ENCODE peak calls at places on chromosomes 11 and 22, in six cellular contexts. A is right lobe of liver, K is body of pancreas, Y is heart left ventricle, V is gastrocnemius medialis, D is IMR-90. R is an unnamed sample.

GRCh38 chr22:40250608-40251007 is 72.9 kb downstream of the TNRC6B start:
- ATAC-seq in A (no peak), K (no peak), Y (no peak), V (no peak), D (no peak), R (no peak)

GRCh38 chr11:47377571-47378010 is 756 bp downstream of the SPI1 start:
- ATAC-seq in A (peak; percentile 5), K (no peak), Y (no peak), V (no peak), D (no peak), R (no peak)

GRCh38 chr22:38228873-38229740 is 27.3 kb downstream of the MAFF start:
- ATAC-seq in A (no peak), K (peak; percentile 38), Y (peak; percentile 34), V (peak; percentile 62), D (peak; percentile 76), R (peak; percentile 78)

GRCh38 chr11:120964857-120965256 is 59.0 kb upstream of the TBCEL start:
- ATAC-seq in A (no peak), K (no peak), Y (no peak), V (no peak), D (peak; percentile 94), R (no peak)

GRCh38 chr11:57458410-57459111 is 1.8 kb upstream of the RTN4RL2 start:
- ATAC-seq in A (peak; percentile 63), K (peak; percentile 47), Y (no peak), V (peak; percentile 42), D (peak; percentile 46), R (peak; percentile 54)

GRCh38 chr11:10640308-10640707 is 53.2 kb downstream of the IRAG1 start:
- ATAC-seq in A (no peak), K (no peak), Y (no peak), V (no peak), D (no peak), R (no peak)

GRCh38 chr11:69992943-69993694 is 85.0 kb upstream of the ANO1 start:
- ATAC-seq in A (peak; percentile 80), K (no peak), Y (no peak), V (no peak), D (no peak), R (no peak)

GRCh38 chr11:85810871-85811611 is at the start of gene SYTL2:
- ATAC-seq in A (peak; percentile 98), K (peak; percentile 98), Y (peak; percentile 91), V (peak; percentile 78), D (peak; percentile 90), R (peak; percentile 96)

GRCh38 chr11:85768473-85769146 is 42.3 kb downstream of the SYTL2 start:
- ATAC-seq in A (no peak), K (no peak), Y (no peak), V (no peak), D (no peak), R (no peak)

GRCh38 chr22:24926428-24926725 is 20.1 kb downstream of the LHFPL7 start:
- ATAC-seq in A (no peak), K (no peak), Y (no peak), V (no peak), D (no peak), R (no peak)

GRCh38 chr22:39097098-39098020 is at the start of gene APOBEC3H:
- ATAC-seq in A (peak; percentile 57), K (peak; percentile 13), Y (no peak), V (no peak), D (peak; percentile 32), R (no peak)

GRCh38 chr11:15968461-15969130 is 387.8 kb downstream of the SOX6 start:
- ATAC-seq in A (no peak), K (no peak), Y (peak; percentile 39), V (peak; percentile 74), D (peak; percentile 10), R (no peak)

GRCh38 chr11:44779736-44780520 is 53.2 kb downstream of the TSPAN18 start:
- ATAC-seq in A (no peak), K (no peak), Y (no peak), V (no peak), D (no peak), R (no peak)

GRCh38 chr11:102115557-102115956 is 5.3 kb downstream of the YAP1 start:
- ATAC-seq in A (peak; percentile 63), K (peak; percentile 39), Y (no peak), V (no peak), D (no peak), R (no peak)

GRCh38 chr11:44680982-44681597 is 45.7 kb upstream of the TSPAN18 start:
- ATAC-seq in A (peak; percentile 26), K (no peak), Y (no peak), V (no peak), D (no peak), R (no peak)

GRCh38 chr11:13338437-13339069 is 61.0 kb downstream of the BMAL1 start:
- ATAC-seq in A (peak; percentile 15), K (no peak), Y (no peak), V (no peak), D (peak; percentile 62), R (peak; percentile 61)
- H3K4me1 ChIP-seq in A (no peaks in the 10 kb centered on the region), K (peaks cover 42% of the 10 kb centered on the region), Y (peaks cover 14% of the 10 kb centered on the region), V (peaks cover 68% of the 10 kb centered on the region), D (peaks cover 27% of the 10 kb centered on the region), R (peaks cover 19% of the 10 kb centered on the region)

DNA sequence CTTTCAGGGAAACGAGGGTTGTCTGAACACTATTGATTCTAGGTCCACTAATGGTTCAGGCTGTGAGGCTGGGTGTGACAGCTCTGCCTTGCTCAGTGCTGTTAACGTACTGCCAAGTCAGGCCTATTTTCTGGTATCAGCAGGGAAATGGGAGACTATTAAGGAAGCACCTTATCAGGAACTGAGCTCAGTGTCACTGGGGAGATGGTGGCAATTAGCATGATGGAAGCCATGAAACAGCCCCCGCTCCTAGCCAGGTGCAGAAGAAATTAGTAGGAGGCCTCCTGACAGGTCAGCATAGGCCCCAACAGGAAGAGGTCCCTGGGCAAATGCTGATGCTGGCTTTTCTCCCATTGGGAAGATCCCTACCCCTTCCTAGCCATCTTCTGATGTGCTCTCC is 42.6 kb upstream of the LMO2 start:
- ATAC-seq in A (peak; percentile 46), K (no peak), Y (no peak), V (no peak), D (no peak), R (no peak)
- H3K27ac ChIP-seq in A (no peak overlapping the region), K (no peak overlapping the region), Y (no peak overlapping the region), V (no peak overlapping the region), D (no peak overlapping the region), R (no peak overlapping the region)

GRCh38 chr11:67614730-67615454 is 8.2 kb downstream of the NDUFV1 start:
- ATAC-seq in A (no peak), K (no peak), Y (no peak), V (no peak), D (no peak), R (no peak)

GRCh38 chr11:67612751-67613150 is 6.0 kb downstream of the NDUFV1 start:
- ATAC-seq in A (no peak), K (no peak), Y (no peak), V (no peak), D (no peak), R (no peak)

GRCh38 chr11:67615455-67616430 is 9.0 kb downstream of the NDUFV1 start:
- ATAC-seq in A (peak; percentile 85), K (peak; percentile 72), Y (peak; percentile 5), V (peak; percentile 9), D (peak; percentile 50), R (no peak)

GRCh38 chr11:67613313-67613959 is 6.7 kb downstream of the NDUFV1 start:
- ATAC-seq in A (no peak), K (peak; percentile 11), Y (no peak), V (no peak), D (no peak), R (no peak)

DNA sequence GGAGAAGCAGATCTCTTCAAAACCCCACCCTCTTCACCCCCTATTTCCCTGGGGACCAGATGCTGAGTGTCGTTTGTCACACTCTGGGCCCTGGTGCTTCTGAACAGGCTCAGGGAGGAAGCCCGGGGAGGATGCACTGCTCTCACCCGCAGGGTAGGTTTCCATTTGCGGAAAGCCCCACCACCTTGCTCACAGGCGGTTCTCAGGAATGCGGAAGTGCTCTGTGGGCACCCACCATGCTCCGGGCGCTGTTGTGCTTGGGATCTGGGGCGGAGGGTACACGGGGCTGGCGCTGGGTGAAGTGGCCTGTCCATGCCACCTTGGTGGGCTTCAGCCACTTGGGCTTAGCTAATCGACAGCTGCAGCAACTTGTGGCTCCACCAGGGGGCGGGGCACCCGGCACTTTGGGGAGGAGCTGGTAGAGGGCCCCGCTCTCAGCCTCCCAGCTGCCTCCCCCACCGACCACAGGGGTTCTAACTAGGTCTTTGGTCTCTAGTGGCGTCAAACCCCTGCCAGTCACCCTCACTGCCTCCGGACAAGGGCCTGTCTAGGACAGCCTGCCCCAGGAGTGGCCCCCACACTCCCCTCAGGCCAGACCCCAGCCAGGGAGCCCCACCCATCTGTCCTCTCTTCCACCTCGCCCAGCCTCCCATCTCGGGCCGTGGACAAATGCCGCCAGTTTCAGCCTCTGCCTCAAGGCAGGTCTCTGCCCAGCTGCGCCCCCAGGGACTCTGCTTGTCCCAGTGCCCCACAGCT is 7.4 kb downstream of the NDUFV1 start:
- ATAC-seq in A (peak; percentile 51), K (peak; percentile 76), Y (peak; percentile 18), V (peak; percentile 41), D (peak; percentile 75), R (peak; percentile 59)
- TF ChIP-seq POLR2A in A (no peak), K (peak; percentile 64), Y (no peak), V (no peak), D (no peak), R (no peak)

DNA sequence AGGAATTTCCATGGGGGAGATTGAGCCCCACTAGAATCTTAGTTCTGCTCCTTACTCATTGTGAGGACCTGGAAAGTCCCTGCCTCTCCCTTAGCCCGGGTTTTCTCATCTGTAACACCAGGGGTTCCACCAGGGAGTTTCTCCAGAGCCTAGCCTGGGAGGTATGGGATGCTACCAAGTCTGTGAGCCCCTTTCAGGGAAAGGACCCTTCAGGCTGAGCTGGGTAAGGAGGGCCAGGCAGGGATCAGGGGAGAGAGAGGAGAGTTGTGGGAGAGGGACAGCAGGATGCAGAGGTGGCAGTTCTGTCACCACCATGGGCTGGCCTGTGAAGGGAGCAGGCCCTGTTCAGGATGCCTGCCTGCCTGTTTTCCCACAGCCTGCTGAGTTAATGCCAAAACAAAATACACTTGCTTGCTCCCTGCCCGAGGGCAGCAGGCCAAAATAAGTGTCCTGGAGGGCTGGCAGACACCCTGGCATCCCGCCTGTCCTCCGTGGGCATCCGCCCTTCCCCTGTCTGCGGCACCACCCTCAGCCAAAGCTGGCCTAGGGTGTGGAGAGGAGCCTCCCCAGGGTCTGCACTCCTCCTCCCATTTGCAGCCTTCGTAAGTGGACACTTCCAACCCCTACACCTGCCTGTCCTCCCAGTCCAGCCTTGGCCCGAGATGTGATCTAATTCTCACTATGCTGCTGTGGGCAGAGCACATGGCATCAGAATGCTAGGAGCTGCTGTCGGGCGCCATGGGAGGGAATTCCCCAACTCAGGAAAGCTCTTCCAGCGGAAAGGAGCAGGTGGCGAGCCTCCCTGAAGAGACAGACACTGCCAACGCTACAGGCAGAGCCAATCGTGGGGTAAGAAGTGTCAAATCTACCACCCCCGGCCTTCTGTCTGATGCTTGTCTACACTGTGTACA is 5.9 kb upstream of the FCHSD2 start:
- ATAC-seq in A (peak; percentile 72), K (peak; percentile 70), Y (peak; percentile 86), V (peak; percentile 78), D (no peak), R (peak; percentile 43)
- H3K4me1 ChIP-seq in A (peaks cover 2% of the 10 kb centered on the region), K (peaks cover 37% of the 10 kb centered on the region), Y (peaks cover 5% of the 10 kb centered on the region), V (peaks cover 47% of the 10 kb centered on the region), D (peaks cover 13% of the 10 kb centered on the region), R (peaks cover 17% of the 10 kb centered on the region)

GRCh38 chr22:19655399-19655798 is 58.9 kb upstream of the SEPTIN5 start:
- ATAC-seq in A (no peak), K (no peak), Y (no peak), V (no peak), D (no peak), R (no peak)
- H3K27ac ChIP-seq in A (no peak overlapping the region), K (no peak overlapping the region), Y (no peak overlapping the region), V (no peak overlapping the region), D (no peak overlapping the region), R (no peak overlapping the region)